ENCODE peak calls at places on chromosomes 16 and 17, in four cellular contexts. R is cardiac muscle cell, K is IMR-90, H is MM.1S. G is an unnamed sample.

GRCh38 chr17:82232876-82233785 is 4.3 kb downstream of the SLC16A3 start:
- DNase-seq in R (no peak), K (no peak), H (no peak), G (no peak)

GRCh38 chr16:9049241-9049640 is 42.2 kb upstream of the HAPSTR1 start:
- DNase-seq in R (peak; percentile 59), K (peak; percentile 97), H (no peak), G (no peak)

GRCh38 chr16:85528528-85529387 is 84.4 kb upstream of the GSE1 start:
- DNase-seq in R (peak; percentile 25), K (no peak), H (no peak), G (no peak)

GRCh38 chr17:35189291-35189690 is 4.9 kb downstream of the SLC35G3 start:
- DNase-seq in R (peak; percentile 29), K (no peak), H (no peak), G (no peak)

GRCh38 chr16:66354321-66354854 is 12.1 kb upstream of the CDH5 start:
- DNase-seq in R (no peak), K (no peak), H (no peak), G (no peak)

GRCh38 chr17:74351552-74352210 is 10.0 kb downstream of the BTBD17 start:
- DNase-seq in R (no peak), K (no peak), H (no peak), G (no peak)

GRCh38 chr16:11094075-11094593 is 149.8 kb downstream of the CLEC16A start:
- DNase-seq in R (peak; percentile 68), K (peak; percentile 86), H (peak; percentile 76), G (no peak)

GRCh38 chr17:28018439-28019070 is 23.9 kb upstream of the NLK start:
- DNase-seq in R (peak; percentile 49), K (peak; percentile 33), H (no peak), G (no peak)

GRCh38 chr17:76511562-76512365 is 10.5 kb upstream of the RHBDF2 start:
- DNase-seq in R (peak; percentile 56), K (no peak), H (peak; percentile 50), G (no peak)

GRCh38 chr17:3602499-3602898 is 6.7 kb downstream of the TRPV1 start:
- DNase-seq in R (peak; percentile 36), K (peak; percentile 6), H (peak; percentile 37), G (no peak)

GRCh38 chr16:56789360-56789759 is 59.4 kb downstream of the NUP93 start:
- DNase-seq in R (peak; percentile 58), K (peak; percentile 60), H (peak; percentile 78), G (no peak)

GRCh38 chr17:51045616-51046526 is 74.8 kb downstream of the SPAG9 start:
- DNase-seq in R (peak; percentile 29), K (no peak), H (no peak), G (no peak)

GRCh38 chr16:76574651-76575050 is 297.4 kb downstream of the CNTNAP4 start:
- DNase-seq in R (no peak), K (no peak), H (no peak), G (no peak)

GRCh38 chr16:46974352-46974751 is 878 bp upstream of the DNAJA2 start:
- DNase-seq in R (peak; percentile 8), K (no peak), H (peak; percentile 61), G (no peak)

GRCh38 chr17:69814031-69814430 is 261.0 kb upstream of the KCNJ16 start:
- DNase-seq in R (no peak), K (no peak), H (no peak), G (no peak)

GRCh38 chr17:75812096-75813001 is 27.7 kb downstream of the UNK start:
- DNase-seq in R (no peak), K (peak; percentile 13), H (no peak), G (no peak)

GRCh38 chr17:17921192-17922082 is 50.8 kb downstream of the TOM1L2 start:
- DNase-seq in R (peak; percentile 95), K (peak; percentile 90), H (no peak), G (peak; percentile 87)

GRCh38 chr16:939311-939710 is 31.5 kb downstream of the LMF1 start:
- DNase-seq in R (no peak), K (no peak), H (no peak), G (no peak)

GRCh38 chr17:71494045-71494444 is 626.8 kb upstream of the SOX9 start:
- DNase-seq in R (peak; percentile 17), K (peak; percentile 28), H (no peak), G (peak; percentile 65)

GRCh38 chr17:9170822-9171221 is 149.5 kb downstream of the NTN1 start:
- DNase-seq in R (no peak), K (no peak), H (no peak), G (no peak)

GRCh38 chr16:77784441-77785356 is 3.7 kb upstream of the VAT1L start:
- DNase-seq in R (peak; percentile 17), K (no peak), H (no peak), G (no peak)

GRCh38 chr16:6297666-6298435 is 1034.8 kb upstream of the RBFOX1 start:
- DNase-seq in R (no peak), K (no peak), H (no peak), G (no peak)

GRCh38 chr16:89142474-89143197 is 28.9 kb upstream of the CDH15 start:
- DNase-seq in R (no peak), K (no peak), H (no peak), G (no peak)

GRCh38 chr17:80445152-80446110 is 30.5 kb downstream of the ENDOV start:
- DNase-seq in R (no peak), K (no peak), H (no peak), G (no peak)

GRCh38 chr16:24572069-24572468 is 32.7 kb downstream of the RBBP6 start:
- DNase-seq in R (no peak), K (no peak), H (no peak), G (no peak)

GRCh38 chr16:20901441-20902112 is 1.0 kb downstream of the LYRM1 start:
- DNase-seq in R (peak; percentile 67), K (peak; percentile 54), H (peak; percentile 11), G (no peak)

GRCh38 chr17:8417806-8418205 is 17.9 kb upstream of the NDEL1 start:
- DNase-seq in R (no peak), K (no peak), H (no peak), G (no peak)

GRCh38 chr17:4357030-4357635 is 9.3 kb downstream of the UBE2G1 start:
- DNase-seq in R (peak; percentile 22), K (no peak), H (no peak), G (no peak)

GRCh38 chr16:64882385-64882784 is 239.5 kb downstream of the CDH11 start:
- DNase-seq in R (peak; percentile 13), K (no peak), H (no peak), G (no peak)

GRCh38 chr17:19539040-19539399 is 5.4 kb downstream of the SLC47A1 start:
- DNase-seq in R (no peak), K (no peak), H (no peak), G (no peak)

GRCh38 chr17:22694362-22695227 is 1002.3 kb downstream of the KCNJ18 start:
- DNase-seq in R (no peak), K (no peak), H (no peak), G (no peak)

GRCh38 chr17:5047446-5047845 is 12.2 kb upstream of the SLC52A1 start:
- DNase-seq in R (no peak), K (no peak), H (no peak), G (no peak)

GRCh38 chr17:9529033-9529748 is 46.4 kb downstream of the STX8 start:
- DNase-seq in R (peak; percentile 47), K (peak; percentile 56), H (no peak), G (no peak)

GRCh38 chr16:79451196-79451816 is 149.2 kb downstream of the MAF start:
- DNase-seq in R (no peak), K (no peak), H (peak; percentile 75), G (no peak)

GRCh38 chr16:19672378-19672777 is 45.6 kb downstream of the KNOP1 start:
- DNase-seq in R (no peak), K (peak; percentile 39), H (no peak), G (no peak)

GRCh38 chr16:15576960-15577958 is 65.7 kb downstream of the MARF1 start:
- DNase-seq in R (no peak), K (no peak), H (no peak), G (no peak)

GRCh38 chr17:81926451-81927144 is 937 bp downstream of the MAFG start:
- DNase-seq in R (peak; percentile 84), K (peak; percentile 79), H (peak; percentile 53), G (no peak)

GRCh38 chr16:2230376-2230775 is 5.9 kb upstream of the DNASE1L2 start:
- DNase-seq in R (no peak), K (no peak), H (no peak), G (no peak)

GRCh38 chr16:67668495-67669157 is 2.0 kb downstream of the C16orf86 start:
- DNase-seq in R (no peak), K (no peak), H (no peak), G (no peak)
- TF ChIP-seq CTCF in R (no peak), K (no peak), H (peak; percentile 35), G (peak; percentile 34)

DNA sequence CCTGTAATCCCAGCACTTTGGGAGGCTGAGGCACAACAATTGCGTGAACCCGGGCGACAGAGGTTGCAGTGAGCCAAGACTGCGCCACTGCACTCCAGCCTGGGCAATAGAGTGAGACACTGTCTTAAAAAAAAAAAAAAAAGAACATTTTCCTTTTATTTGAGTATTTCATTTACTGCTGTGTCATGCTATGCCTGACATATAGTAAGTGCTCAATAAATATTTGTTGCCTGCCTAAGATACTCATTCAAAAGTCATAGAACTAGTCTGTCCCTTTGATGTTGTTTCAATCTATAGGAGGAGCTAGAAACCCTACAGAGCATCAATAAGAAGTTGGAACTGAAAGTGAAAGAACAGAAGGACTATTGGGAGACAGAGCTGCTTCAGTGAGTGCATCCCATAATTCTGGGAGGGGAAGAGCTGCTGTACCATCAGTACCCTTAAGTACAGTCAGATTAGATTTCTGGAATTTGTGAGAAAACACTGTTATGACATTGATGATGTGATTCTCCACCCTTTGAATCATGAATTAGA is 20.0 kb downstream of the CALCOCO2 start:
- DNase-seq in R (no peak), K (no peak), H (peak; percentile 32), G (no peak)
- H3K36me3 ChIP-seq in R (peaks cover 22% of the 10 kb centered on the region), K (peaks cover 29% of the 10 kb centered on the region), H (no peaks in the 10 kb centered on the region), G (peaks cover 10% of the 10 kb centered on the region)

GRCh38 chr17:42120161-42121065 is 754 bp downstream of the KAT2A start:
- DNase-seq in R (peak; percentile 21), K (no peak), H (no peak), G (no peak)
- H3K4me3 ChIP-seq in R (peak overlapping the region; percentile 92), K (peak overlapping the region; percentile 46), H (peak overlapping the region; percentile 67), G (peak overlapping the region; percentile 69)

DNA sequence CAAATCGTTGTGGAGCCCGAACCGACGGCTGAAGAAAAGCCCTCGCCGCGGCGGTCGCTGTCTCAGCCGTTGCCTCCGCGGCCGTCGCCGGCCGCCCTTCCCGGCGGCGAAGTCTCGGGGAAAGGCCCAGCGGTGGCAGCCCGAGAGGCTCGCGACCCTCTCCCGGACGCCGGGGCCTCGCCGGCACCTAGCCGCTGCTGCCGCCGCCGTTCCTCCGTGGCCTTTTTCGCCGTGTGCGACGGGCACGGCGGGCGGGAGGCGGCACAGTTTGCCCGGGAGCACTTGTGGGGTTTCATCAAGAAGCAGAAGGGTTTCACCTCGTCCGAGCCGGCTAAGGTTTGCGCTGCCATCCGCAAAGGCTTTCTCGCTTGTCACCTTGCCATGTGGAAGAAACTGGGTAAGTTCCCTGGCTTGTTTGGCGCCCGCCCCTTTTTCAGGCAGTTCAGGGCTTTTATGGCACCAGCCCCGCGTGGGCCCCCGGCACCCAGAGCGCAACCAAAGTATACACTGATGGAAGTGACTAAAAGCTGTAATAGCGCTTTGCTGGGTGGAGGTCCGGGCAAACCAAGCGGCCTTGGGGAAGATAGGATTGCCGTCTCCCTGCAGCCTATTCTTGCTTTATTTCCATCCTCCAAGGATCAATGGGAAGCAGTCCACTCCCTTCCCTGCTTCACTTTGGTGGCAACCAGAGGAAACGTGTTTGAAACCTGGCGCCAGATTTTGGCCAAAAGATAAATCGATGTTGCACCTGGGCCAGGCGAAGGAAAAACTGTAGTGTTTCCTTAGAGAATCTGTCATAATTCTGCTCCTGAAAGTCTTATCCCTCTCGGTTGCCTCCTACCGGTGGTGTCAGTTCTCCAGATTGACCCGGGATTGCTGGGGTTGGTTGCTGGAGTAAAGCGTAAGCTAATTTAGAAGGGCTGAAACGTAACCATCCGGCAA is 768 bp downstream of the PPM1D start:
- DNase-seq in R (peak; percentile 88), K (peak; percentile 85), H (peak; percentile 80), G (no peak)
- TF ChIP-seq CTCF in R (peak; percentile 90), K (peak; percentile 74), H (peak; percentile 81), G (peak; percentile 88)